ENCODE peak calls at places on chromosomes 4 and X, in seven cellular contexts. O is RWPE1, Z is head of caudate nucleus, P is NCI-H524 treated with DMSO at 0.1 percent for 48 hours, R is NCI-H69, G is T-cell, X is AG20443. M is an unnamed sample.

GRCh38 chrX:48714573-48714972 is 18.0 kb downstream of the SUV39H1 start:
- DNase-seq in O (no peak), Z (no peak), P (no peak), R (no peak), G (no peak), X (peak; percentile 6), M (no peak)

GRCh38 chr4:182861346-182861745 is 55.8 kb downstream of the DCTD start:
- DNase-seq in O (no peak), Z (no peak), P (no peak), R (no peak), G (no peak), X (no peak), M (no peak)

GRCh38 chrX:65643046-65643785 is 24.2 kb upstream of the MSN start:
- DNase-seq in O (peak; percentile 36), Z (no peak), P (no peak), R (no peak), G (no peak), X (peak; percentile 9), M (no peak)

GRCh38 chrX:143306991-143307965 is 210.0 kb downstream of the SPANXN3 start:
- DNase-seq in O (no peak), Z (no peak), P (no peak), R (peak; percentile 93), G (no peak), X (no peak), M (no peak)

GRCh38 chrX:39983715-39984114 is 114.0 kb downstream of the BCOR start:
- DNase-seq in O (peak; percentile 1), Z (no peak), P (no peak), R (peak; percentile 15), G (no peak), X (no peak), M (no peak)

GRCh38 chr4:99710681-99711345 is 53.2 kb upstream of the C4orf54 start:
- DNase-seq in O (peak; percentile 75), Z (no peak), P (no peak), R (no peak), G (no peak), X (no peak), M (no peak)

GRCh38 chrX:111444881-111445280 is 32.9 kb upstream of the DCX start:
- DNase-seq in O (no peak), Z (no peak), P (no peak), R (peak; percentile 23), G (no peak), X (no peak), M (no peak)

GRCh38 chrX:139200346-139200745 is 330.2 kb upstream of the F9 start:
- DNase-seq in O (no peak), Z (no peak), P (no peak), R (no peak), G (no peak), X (no peak), M (no peak)

GRCh38 chrX:28880136-28880535 is 292.9 kb downstream of the IL1RAPL1 start:
- DNase-seq in O (no peak), Z (no peak), P (no peak), R (no peak), G (no peak), X (no peak), M (no peak)

GRCh38 chrX:44264936-44265335 is 78.5 kb downstream of the EFHC2 start:
- DNase-seq in O (no peak), Z (no peak), P (no peak), R (no peak), G (no peak), X (no peak), M (no peak)

GRCh38 chr4:3305610-3306371 is 13.0 kb downstream of the RGS12 start:
- DNase-seq in O (no peak), Z (peak; percentile 61), P (peak; percentile 67), R (peak; percentile 90), G (no peak), X (peak; percentile 49), M (no peak)

GRCh38 chr4:126051709-126052424 is 737.1 kb downstream of the FAT4 start:
- DNase-seq in O (no peak), Z (peak; percentile 47), P (no peak), R (no peak), G (no peak), X (peak; percentile 58), M (no peak)

GRCh38 chrX:17030580-17031285 is 84.3 kb downstream of the REPS2 start:
- DNase-seq in O (no peak), Z (no peak), P (no peak), R (no peak), G (no peak), X (peak; percentile 32), M (no peak)

GRCh38 chr4:150007512-150007911 is 70.7 kb upstream of the DCLK2 start:
- DNase-seq in O (no peak), Z (no peak), P (no peak), R (no peak), G (no peak), X (peak; percentile 63), M (no peak)

GRCh38 chr4:137956256-137956655 is 285.9 kb downstream of the SLC7A11 start:
- DNase-seq in O (peak; percentile 1), Z (no peak), P (no peak), R (no peak), G (no peak), X (no peak), M (no peak)

M was measured in GM06990.